ENCODE peak calls at places on chromosomes 3 and 15, in seven cellular contexts. L is fibroblast of pulmonary artery, V is epithelial cell of esophagus, B is fibroblast of the aortic adventitia, Z is psoas muscle, W is cardiac fibroblast, X is AG04450. S is an unnamed sample.

GRCh38 chr15:71409541-71409940 is 294.3 kb downstream of the THSD4 start:
- DNase-seq in L (no peak), V (no peak), B (no peak), Z (no peak), W (peak; percentile 16), X (no peak), S (no peak)

GRCh38 chr3:9866639-9867038 is 13.4 kb downstream of the CIDEC start:
- DNase-seq in L (peak; percentile 57), V (peak; percentile 48), B (peak; percentile 59), Z (no peak), W (peak; percentile 38), X (no peak), S (no peak)

GRCh38 chr3:2166552-2166951 is 67.9 kb downstream of the CNTN4 start:
- DNase-seq in L (no peak), V (peak; percentile 1), B (no peak), Z (no peak), W (no peak), X (no peak), S (no peak)

GRCh38 chr3:106341090-106341489 is 472.3 kb upstream of the CBLB start:
- DNase-seq in L (peak; percentile 56), V (no peak), B (peak; percentile 19), Z (peak; percentile 71), W (peak; percentile 35), X (no peak), S (no peak)

GRCh38 chr3:156577731-156578130 is 22.8 kb upstream of the SSR3 start:
- DNase-seq in L (peak; percentile 16), V (peak; percentile 82), B (peak; percentile 43), Z (no peak), W (peak; percentile 68), X (no peak), S (no peak)

GRCh38 chr3:173529062-173529711 is 131.6 kb downstream of the NLGN1 start:
- DNase-seq in L (peak; percentile 6), V (peak; percentile 58), B (no peak), Z (no peak), W (peak; percentile 22), X (no peak), S (no peak)

GRCh38 chr15:34942363-34942762 is 27.2 kb downstream of the AQR start:
- DNase-seq in L (peak; percentile 78), V (no peak), B (peak; percentile 74), Z (no peak), W (peak; percentile 87), X (peak; percentile 24), S (no peak)

GRCh38 chr3:126679318-126679751 is 24.4 kb upstream of the TXNRD3 start:
- DNase-seq in L (peak; percentile 78), V (peak; percentile 69), B (peak; percentile 77), Z (peak; percentile 88), W (peak; percentile 82), X (peak; percentile 37), S (no peak)

GRCh38 chr15:57920916-57921315 is 144.6 kb downstream of the ALDH1A2 start:
- DNase-seq in L (peak; percentile 24), V (no peak), B (no peak), Z (no peak), W (peak; percentile 46), X (no peak), S (no peak)

GRCh38 chr3:37892917-37893595 is 31.4 kb downstream of the CTDSPL start:
- DNase-seq in L (peak; percentile 45), V (no peak), B (peak; percentile 23), Z (peak; percentile 78), W (peak; percentile 36), X (no peak), S (no peak)

GRCh38 chr3:194300392-194300758 is 50.8 kb downstream of the CPN2 start:
- DNase-seq in L (peak; percentile 80), V (peak; percentile 66), B (peak; percentile 91), Z (peak; percentile 89), W (peak; percentile 34), X (no peak), S (no peak)

GRCh38 chr3:76505202-76505875 is 534.6 kb upstream of the ROBO2 start:
- DNase-seq in L (no peak), V (no peak), B (no peak), Z (no peak), W (no peak), X (no peak), S (no peak)

GRCh38 chr15:90400759-90401314 is 12.8 kb downstream of the IQGAP1 start:
- DNase-seq in L (peak; percentile 98), V (peak; percentile 92), B (peak; percentile 95), Z (peak; percentile 75), W (peak; percentile 97), X (peak; percentile 81), S (peak; percentile 96)

GRCh38 chr3:99534951-99535704 is 103.3 kb upstream of the COL8A1 start:
- DNase-seq in L (peak; percentile 70), V (peak; percentile 73), B (peak; percentile 38), Z (no peak), W (peak; percentile 83), X (peak; percentile 85), S (peak; percentile 51)

GRCh38 chr15:68821898-68822380 is 1.2 kb upstream of the ANP32A start:
- DNase-seq in L (peak; percentile 9), V (peak; percentile 70), B (peak; percentile 10), Z (no peak), W (no peak), X (no peak), S (no peak)

GRCh38 chr3:12799525-12800440 is 3.3 kb downstream of the CAND2 start:
- DNase-seq in L (no peak), V (no peak), B (no peak), Z (no peak), W (no peak), X (no peak), S (no peak)

GRCh38 chr3:169246158-169246557 is 417.4 kb downstream of the MECOM start:
- DNase-seq in L (no peak), V (peak; percentile 2), B (no peak), Z (no peak), W (no peak), X (no peak), S (no peak)

GRCh38 chr3:69370945-69371301 is 15.0 kb downstream of the FRMD4B start:
- DNase-seq in L (no peak), V (peak; percentile 82), B (no peak), Z (no peak), W (peak; percentile 43), X (no peak), S (no peak)

GRCh38 chr3:4355401-4356224 is 52.4 kb downstream of the SETMAR start:
- DNase-seq in L (no peak), V (no peak), B (no peak), Z (peak; percentile 60), W (no peak), X (no peak), S (peak; percentile 63)

GRCh38 chr3:4351872-4352271 is 48.7 kb downstream of the SETMAR start:
- DNase-seq in L (no peak), V (no peak), B (no peak), Z (no peak), W (no peak), X (no peak), S (peak; percentile 54)

GRCh38 chr3:4350789-4351163 is 47.6 kb downstream of the SETMAR start:
- DNase-seq in L (peak; percentile 91), V (peak; percentile 67), B (peak; percentile 88), Z (no peak), W (peak; percentile 91), X (peak; percentile 47), S (no peak)

GRCh38 chr3:4356225-4356540 is 53.0 kb downstream of the SETMAR start:
- DNase-seq in L (no peak), V (no peak), B (no peak), Z (no peak), W (no peak), X (no peak), S (no peak)

GRCh38 chr3:4351164-4351855 is 48.1 kb downstream of the SETMAR start:
- DNase-seq in L (peak; percentile 76), V (no peak), B (peak; percentile 71), Z (no peak), W (peak; percentile 68), X (no peak), S (peak; percentile 53)
- H3K4me3 ChIP-seq in L (peak overlapping the region; percentile 48), V (no peak overlapping the region), B (peak overlapping the region; percentile 43), Z (peak overlapping the region; percentile 42), W (peak overlapping the region; percentile 14), X (peak overlapping the region; percentile 21), S (peak overlapping the region; percentile 30)

DNA sequence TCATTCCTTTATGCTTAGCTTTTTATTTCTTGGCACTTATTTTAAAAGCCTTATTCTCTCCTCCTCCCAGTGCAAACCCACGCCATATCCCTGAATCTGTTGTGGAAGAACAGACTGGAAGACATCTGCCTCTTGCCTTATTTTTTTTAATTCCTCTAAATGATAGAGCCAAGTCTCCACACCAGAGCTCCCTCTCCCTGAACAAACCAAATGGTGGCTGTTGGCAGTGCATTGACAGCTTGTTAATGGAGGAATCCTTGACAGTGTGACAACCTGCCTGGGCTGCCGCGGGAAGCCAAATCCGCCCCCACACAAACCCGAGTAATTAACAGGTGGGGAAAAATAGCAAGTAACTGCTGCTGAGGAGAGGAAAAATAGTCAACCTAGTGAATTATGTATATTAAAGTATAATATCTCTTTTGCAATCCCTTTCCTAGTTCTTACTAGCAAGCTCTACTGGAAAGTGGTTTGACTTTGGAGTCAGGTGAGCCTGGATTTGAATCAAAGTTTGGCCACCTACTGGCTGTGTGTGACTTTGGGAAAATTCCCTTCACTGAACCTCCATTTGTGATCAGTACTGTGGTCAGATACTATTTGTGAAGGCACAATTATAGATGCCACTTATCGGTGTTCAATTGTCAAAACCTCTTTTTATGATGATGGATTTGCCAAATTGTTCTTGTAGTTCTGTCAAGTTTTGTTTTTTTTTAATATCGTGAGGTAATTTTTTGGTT is 589.6 kb downstream of the PDCD6IP start:
- DNase-seq in L (no peak), V (peak; percentile 3), B (no peak), Z (no peak), W (no peak), X (no peak), S (no peak)
- TF ChIP-seq CTCF in L (no peak), V (no peak), B (no peak), Z (no peak), W (no peak), X (no peak), S (no peak)

GRCh38 chr15:70098170-70098460 is 398 bp upstream of the TLE3 start:
- DNase-seq in L (no peak), V (no peak), B (no peak), Z (no peak), W (no peak), X (no peak), S (peak; percentile 21)
- H3K4me3 ChIP-seq in L (peak overlapping the region; percentile 88), V (peak overlapping the region; percentile 53), B (peak overlapping the region; percentile 61), Z (peak overlapping the region; percentile 95), W (peak overlapping the region; percentile 49), X (peak overlapping the region; percentile 54), S (peak overlapping the region; percentile 30)

DNA sequence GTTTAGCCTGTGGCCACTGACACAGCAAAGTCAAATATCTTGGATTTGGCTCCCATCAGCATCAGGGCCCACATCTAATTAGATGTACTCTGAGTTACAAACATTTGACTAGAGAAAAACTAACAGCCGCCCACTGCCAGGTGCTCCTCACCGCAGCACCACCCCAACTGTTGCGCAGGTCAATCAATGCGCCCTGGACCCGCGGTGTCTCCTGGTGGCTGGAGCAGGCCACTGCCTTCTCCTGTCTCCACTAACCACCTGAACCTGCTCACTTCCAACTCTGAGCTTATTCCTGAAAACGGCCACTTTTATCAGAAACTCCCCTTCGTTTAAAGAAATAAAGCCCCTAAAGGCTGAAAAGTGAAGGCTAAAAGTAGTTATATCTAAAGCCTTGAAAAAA is 4.3 kb downstream of the RIOX2 start:
- DNase-seq in L (no peak), V (no peak), B (no peak), Z (no peak), W (no peak), X (no peak), S (no peak)
- TF ChIP-seq CTCF in L (no peak), V (no peak), B (no peak), Z (no peak), W (peak; percentile 8), X (no peak), S (no peak)